ENCODE peak calls at places on chromosomes 5 and 9, in nine cellular contexts. E is GM13976; K is MCF 10A; N is pancreas; D is mammary epithelial cell; L is cardiac fibroblast; W is neural crest cell; J is CD8-positive, alpha-beta T cell; U is dorsolateral prefrontal cortex. I is an unnamed sample.
A peak's percentile ranks its signal among the peaks of the same experiment; 100 is the strongest.

GRCh38 chr9:128175743-128176142 is 15.6 kb downstream of the CIZ1 start:
- DNase-seq in E (no peak), K (no peak), N (no peak), D (no peak), L (no peak), W (no peak), J (no peak), U (no peak), I (no peak)

GRCh38 chr9:13139641-13140171 is 139.8 kb downstream of the MPDZ start:
- DNase-seq in E (no peak), K (peak; percentile 62), N (no peak), D (peak; percentile 65), L (peak; percentile 89), W (peak; percentile 11), J (no peak), U (peak; percentile 61), I (no peak)

GRCh38 chr5:79143684-79144379 is 32.2 kb downstream of the BHMT start:
- DNase-seq in E (no peak), K (peak; percentile 62), N (no peak), D (peak; percentile 78), L (no peak), W (no peak), J (no peak), U (no peak), I (no peak)

GRCh38 chr9:121350993-121351561 is 19.0 kb downstream of the STOM start:
- DNase-seq in E (no peak), K (peak; percentile 90), N (no peak), D (peak; percentile 84), L (peak; percentile 97), W (no peak), J (no peak), U (no peak), I (no peak)

GRCh38 chr9:19999491-20000057 is 210.7 kb upstream of the SLC24A2 start:
- DNase-seq in E (peak; percentile 10), K (peak; percentile 74), N (no peak), D (peak; percentile 96), L (peak; percentile 58), W (no peak), J (no peak), U (no peak), I (no peak)

GRCh38 chr9:129464972-129465833 is 155.7 kb downstream of the C9orf50 start:
- DNase-seq in E (no peak), K (peak; percentile 51), N (peak; percentile 64), D (peak; percentile 66), L (peak; percentile 65), W (no peak), J (no peak), U (no peak), I (no peak)

GRCh38 chr5:93995126-93995621 is 253.8 kb upstream of the POU5F2 start:
- DNase-seq in E (no peak), K (peak; percentile 8), N (no peak), D (peak; percentile 2), L (no peak), W (no peak), J (no peak), U (no peak), I (no peak)

GRCh38 chr9:133991964-133992779 is at the start of gene VAV2:
- DNase-seq in E (peak; percentile 83), K (peak; percentile 58), N (peak; percentile 90), D (peak; percentile 54), L (peak; percentile 69), W (peak; percentile 60), J (peak; percentile 23), U (no peak), I (no peak)

GRCh38 chr5:55578771-55579170 is 44.0 kb upstream of the PLPP1 start:
- DNase-seq in E (no peak), K (no peak), N (no peak), D (no peak), L (peak; percentile 58), W (no peak), J (no peak), U (no peak), I (no peak)

DNA sequence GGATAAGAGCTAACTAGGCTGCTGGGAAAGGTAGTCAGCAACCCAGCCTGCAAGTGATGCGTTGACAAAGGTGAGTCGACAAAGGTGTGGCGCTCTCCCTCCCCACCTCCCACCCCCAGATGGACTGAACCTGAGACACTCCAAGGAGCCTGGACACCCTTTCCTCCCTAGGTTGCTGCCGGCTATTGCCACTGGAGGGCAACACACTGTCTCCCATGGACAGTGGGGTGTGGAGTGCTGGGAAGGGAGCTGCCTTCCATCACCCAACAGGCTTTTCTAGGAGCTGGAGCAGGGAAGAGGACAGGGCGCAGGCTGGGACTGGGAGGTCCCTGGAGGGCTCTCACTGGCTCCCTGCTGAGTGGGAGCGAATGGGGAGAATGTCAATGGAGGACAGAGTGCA is 75.4 kb upstream of the ARAP3 start:
- DNase-seq in E (no peak), K (peak; percentile 71), N (no peak), D (peak; percentile 62), L (peak; percentile 58), W (peak; percentile 22), J (no peak), U (no peak), I (no peak)
- TF ChIP-seq CTCF in E (peak; percentile 6), K (peak; percentile 49), N (no peak), D (peak; percentile 42), L (peak; percentile 75), W (peak; percentile 52), J (no peak), U (peak; percentile 40), I (no peak)

GRCh38 chr9:132798817-132799790 is 79.0 kb downstream of the AK8 start:
- DNase-seq in E (no peak), K (no peak), N (no peak), D (no peak), L (peak; percentile 10), W (no peak), J (no peak), U (no peak), I (no peak)
- TF ChIP-seq CTCF in E (no peak), K (no peak), N (no peak), D (no peak), L (no peak), W (no peak), J (no peak), U (no peak), I (no peak)

GRCh38 chr5:160207061-160207460 is 22.2 kb upstream of the FABP6 start:
- DNase-seq in E (no peak), K (no peak), N (no peak), D (no peak), L (no peak), W (no peak), J (no peak), U (no peak), I (no peak)

GRCh38 chr5:160213537-160213936 is 15.8 kb upstream of the FABP6 start:
- DNase-seq in E (no peak), K (peak; percentile 22), N (no peak), D (no peak), L (no peak), W (no peak), J (no peak), U (no peak), I (no peak)

GRCh38 chr5:160209917-160210316 is 19.4 kb upstream of the FABP6 start:
- DNase-seq in E (no peak), K (peak; percentile 34), N (no peak), D (peak; percentile 76), L (no peak), W (no peak), J (no peak), U (no peak), I (no peak)

DNA sequence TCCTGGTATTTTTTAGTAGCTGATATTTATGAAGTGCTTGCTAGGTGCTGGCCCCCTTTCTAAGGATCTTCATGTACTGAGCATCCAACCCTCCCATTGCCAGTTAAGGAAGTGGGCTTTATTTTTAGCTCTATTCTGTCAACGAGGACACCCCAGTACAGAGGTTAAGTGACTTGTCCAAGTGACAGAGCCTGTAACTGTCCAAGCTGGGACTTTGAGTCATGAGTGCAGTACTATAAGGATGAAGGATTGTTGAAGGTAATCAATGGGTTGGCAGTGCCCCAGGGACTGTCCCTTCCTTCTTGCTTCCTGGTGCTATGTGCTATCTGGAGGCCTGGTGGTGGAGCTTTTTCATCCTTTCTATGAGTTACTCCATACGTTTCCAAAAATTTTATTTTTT is 18.0 kb upstream of the FABP6 start:
- DNase-seq in E (no peak), K (no peak), N (no peak), D (no peak), L (no peak), W (no peak), J (no peak), U (no peak), I (no peak)
- TF ChIP-seq CTCF in E (no peak), K (no peak), N (no peak), D (no peak), L (no peak), W (no peak), J (no peak), U (no peak), I (no peak)

GRCh38 chr9:77944556-77945261 is 86.9 kb downstream of the GNAQ start:
- DNase-seq in E (no peak), K (no peak), N (no peak), D (no peak), L (peak; percentile 30), W (no peak), J (no peak), U (no peak), I (no peak)
- TF ChIP-seq CTCF in E (no peak), K (no peak), N (no peak), D (no peak), L (no peak), W (peak; percentile 40), J (no peak), U (no peak), I (no peak)

GRCh38 chr9:75201480-75202209 is 113.3 kb downstream of the OSTF1 start:
- DNase-seq in E (no peak), K (no peak), N (no peak), D (no peak), L (no peak), W (no peak), J (no peak), U (no peak), I (no peak)

GRCh38 chr9:75197521-75197920 is 109.2 kb downstream of the OSTF1 start:
- DNase-seq in E (no peak), K (peak; percentile 22), N (no peak), D (no peak), L (peak; percentile 40), W (no peak), J (no peak), U (no peak), I (no peak)

GRCh38 chr9:75200892-75201470 is 112.7 kb downstream of the OSTF1 start:
- DNase-seq in E (peak; percentile 40), K (peak; percentile 67), N (no peak), D (peak; percentile 12), L (peak; percentile 59), W (peak; percentile 18), J (no peak), U (no peak), I (no peak)

GRCh38 chr9:75198436-75198835 is 110.1 kb downstream of the OSTF1 start:
- DNase-seq in E (no peak), K (no peak), N (no peak), D (no peak), L (no peak), W (no peak), J (no peak), U (no peak), I (no peak)
- TF ChIP-seq CTCF in E (no peak), K (no peak), N (no peak), D (no peak), L (peak; percentile 8), W (peak; percentile 34), J (no peak), U (no peak), I (no peak)

I was measured in mesothelial cell of epicardium.